ENCODE peak calls at places on chromosomes 13 and 19, in five cellular contexts. F, L, R, B and H are unnamed samples.

GRCh38 chr13:43273362-43273761 is 250.0 kb downstream of the DNAJC15 start:
- DNase-seq in L (peak; percentile 69), B (no peak), F (no peak), R (no peak), H (no peak)

GRCh38 chr13:21326155-21327030 is 132.7 kb downstream of the ZDHHC20 start:
- DNase-seq in R (peak; percentile 31), L (peak; percentile 18), B (no peak), F (peak; percentile 20), H (peak; percentile 16)

GRCh38 chr19:4911314-4911713 is 2.0 kb downstream of the UHRF1 start:
- DNase-seq in L (no peak), R (no peak), F (no peak), B (no peak), H (no peak)

GRCh38 chr19:58170860-58171259 is 12.0 kb upstream of the ZNF274 start:
- DNase-seq in F (no peak), L (peak; percentile 79), B (no peak), R (no peak), H (no peak)

GRCh38 chr19:35266904-35267817 is 1.6 kb upstream of the USF2 start:
- DNase-seq in L (no peak), R (no peak), F (peak; percentile 36), B (peak; percentile 56), H (peak; percentile 54)

GRCh38 chr19:4278460-4278901 is 585 bp upstream of the SHD start:
- DNase-seq in F (no peak), R (no peak), L (no peak), B (no peak), H (no peak)

GRCh38 chr13:28329395-28330158 is 165.4 kb downstream of the FLT1 start:
- DNase-seq in R (peak; percentile 91), L (peak; percentile 97), F (no peak), B (no peak), H (no peak)

GRCh38 chr13:39196957-39197644 is 158.8 kb downstream of the NHLRC3 start:
- DNase-seq in F (no peak), B (no peak), R (no peak), L (peak; percentile 20), H (no peak)

GRCh38 chr13:59771272-59771671 is 392.5 kb downstream of the DIAPH3 start:
- DNase-seq in F (no peak), B (no peak), R (no peak), L (peak; percentile 57), H (no peak)

GRCh38 chr13:77980592-77980991 is 62.0 kb upstream of the EDNRB start:
- DNase-seq in L (peak; percentile 87), F (no peak), B (no peak), R (peak; percentile 25), H (no peak)

GRCh38 chr13:109297628-109298027 is 488.8 kb downstream of the IRS2 start:
- DNase-seq in F (no peak), B (no peak), R (peak; percentile 88), L (peak; percentile 92), H (no peak)

GRCh38 chr13:100273138-100273537 is 184.2 kb downstream of the PCCA start:
- DNase-seq in B (no peak), F (no peak), L (no peak), R (no peak), H (no peak)

GRCh38 chr19:10309423-10309822 is at the start of gene ZGLP1:
- DNase-seq in B (no peak), F (no peak), R (no peak), L (no peak), H (no peak)

GRCh38 chr13:99226493-99226892 is 25.8 kb downstream of the UBAC2 start:
- DNase-seq in F (no peak), L (no peak), R (no peak), B (no peak), H (no peak)

GRCh38 chr13:38042771-38043170 is 173.2 kb upstream of the TRPC4 start:
- DNase-seq in F (no peak), R (no peak), L (peak; percentile 42), B (no peak), H (no peak)

GRCh38 chr19:3968556-3969434 is 2.1 kb downstream of the DAPK3 start:
- DNase-seq in B (no peak), L (peak; percentile 100), F (no peak), R (peak; percentile 98), H (no peak)

GRCh38 chr13:30124131-30124768 is 183.1 kb downstream of the KATNAL1 start:
- DNase-seq in L (no peak), F (no peak), R (no peak), B (no peak), H (no peak)
- TF ChIP-seq CTCF in L (no peak), F (no peak), R (no peak), B (no peak), H (no peak)

DNA sequence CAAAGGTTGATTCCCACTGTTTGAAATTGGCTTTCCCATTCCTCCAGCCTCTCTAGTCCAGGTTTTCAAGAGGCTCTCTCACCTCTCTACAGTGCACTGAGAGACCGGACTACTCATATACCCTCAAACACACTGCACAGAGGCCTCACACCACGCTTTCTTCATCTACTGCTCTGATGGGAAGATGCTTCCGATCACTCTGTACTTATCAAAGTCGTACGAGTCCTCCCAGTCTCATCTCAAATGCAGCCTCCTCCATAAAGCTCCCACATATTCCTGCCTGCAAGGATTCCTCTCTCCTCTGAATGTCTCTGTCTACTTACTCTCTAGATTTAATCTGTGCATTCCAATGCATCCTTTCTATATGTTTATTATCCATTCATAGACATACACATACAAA is 164.4 kb downstream of the EFNB2 start:
- DNase-seq in R (no peak), F (no peak), B (no peak), L (no peak), H (no peak)
- TF ChIP-seq CTCF in R (no peak), F (no peak), B (no peak), L (no peak), H (no peak)

DNA sequence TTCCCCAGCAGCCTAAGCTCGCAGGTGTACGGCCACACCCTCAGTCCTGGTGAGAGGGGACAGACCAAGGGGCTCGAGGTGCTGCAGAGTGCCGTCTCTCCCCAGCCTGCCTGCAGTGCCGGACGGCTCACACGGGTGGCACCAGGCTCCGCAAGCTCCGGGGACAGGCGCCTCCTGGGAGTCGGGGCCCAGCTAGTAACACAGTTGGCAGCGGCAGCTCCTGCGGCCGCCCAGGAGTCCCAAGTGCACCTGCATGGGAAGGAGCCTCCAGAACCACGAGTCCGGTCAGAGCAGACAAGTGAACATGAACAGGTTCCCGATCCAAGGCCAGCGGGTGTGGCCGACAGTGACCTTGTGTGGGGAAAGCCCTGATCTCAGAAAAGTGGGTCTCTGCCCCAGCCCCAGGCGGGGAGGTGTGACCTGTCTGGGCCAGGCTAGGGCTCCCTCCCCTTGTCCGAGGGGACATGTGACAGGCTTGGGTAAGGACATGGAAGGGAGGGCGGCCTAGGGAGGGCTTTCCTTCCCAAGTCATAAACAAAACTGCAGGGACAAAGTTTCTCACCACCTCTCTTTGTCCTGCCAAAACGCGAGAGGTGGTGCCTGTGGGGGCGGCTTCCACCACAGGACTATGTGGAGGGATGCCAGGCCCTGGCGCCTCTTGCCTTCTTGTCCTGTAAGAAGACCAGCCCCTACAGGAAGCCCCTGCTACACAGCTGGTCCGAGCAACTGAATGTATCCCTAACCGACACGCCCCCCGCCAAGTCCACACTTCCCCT is 46.5 kb downstream of the MLLT1 start:
- DNase-seq in F (no peak), B (peak; percentile 46), L (peak; percentile 37), R (no peak), H (no peak)
- TF ChIP-seq CTCF in F (no peak), B (no peak), L (no peak), R (no peak), H (no peak)

DNA sequence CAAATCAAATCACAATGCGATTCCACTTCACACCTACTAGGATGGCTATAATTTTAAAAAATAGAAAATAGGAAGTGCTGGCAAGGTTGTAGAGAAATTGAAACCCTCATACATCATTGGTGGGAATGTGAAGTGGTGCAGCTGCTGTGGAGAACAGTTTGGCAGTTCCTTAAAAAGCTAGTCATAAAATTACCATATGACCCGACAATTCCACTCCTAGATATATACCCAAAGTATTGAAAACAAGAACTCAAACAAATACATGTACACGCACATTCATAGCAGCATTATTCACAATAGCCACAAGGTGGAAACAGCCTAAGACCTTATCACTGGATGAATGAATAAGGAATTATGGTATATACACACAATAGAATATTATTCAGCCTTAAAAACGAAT is 12.0 kb downstream of the HMGB1 start:
- DNase-seq in B (no peak), R (no peak), L (peak; percentile 41), F (peak; percentile 22), H (no peak)
- TF ChIP-seq CTCF in B (no peak), R (no peak), L (peak; percentile 32), F (peak; percentile 28), H (peak; percentile 34)

DNA sequence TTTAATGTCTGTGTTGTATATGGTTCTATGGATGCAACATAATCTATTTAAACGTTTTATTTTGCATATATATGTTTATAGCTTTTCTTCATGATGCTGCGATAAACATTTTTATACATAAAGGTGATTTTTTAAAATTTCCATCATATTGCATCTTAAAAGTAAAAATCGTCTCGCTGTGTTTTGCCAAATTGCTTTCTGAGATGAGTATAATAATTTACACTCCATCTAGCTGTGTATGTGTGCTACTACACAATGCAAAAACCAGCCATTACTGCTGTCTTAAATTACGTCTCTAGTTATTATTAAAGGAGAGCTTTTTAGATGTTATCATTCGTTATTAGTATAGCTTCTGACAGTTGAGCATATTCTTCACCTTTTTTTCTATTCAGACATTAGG is 37.2 kb downstream of the METTL21C start:
- DNase-seq in R (no peak), F (no peak), B (no peak), L (peak; percentile 9), H (no peak)
- TF ChIP-seq CTCF in R (peak; percentile 28), F (peak; percentile 49), B (peak; percentile 50), L (peak; percentile 34), H (peak; percentile 55)